ENCODE peak calls at places on chromosomes 1 and 21, in nine cellular contexts. E, C, I, Z, S, Q, W, V and R are unnamed samples.

GRCh38 chr1:240936911-240937668 is 325.1 kb upstream of the GREM2 start:
- DNase-seq in E (no peak), C (no peak), I (no peak), Z (no peak), S (no peak), Q (no peak), W (no peak), V (no peak), R (no peak)

GRCh38 chr1:8078176-8078671 is 52.1 kb upstream of the ERRFI1 start:
- DNase-seq in E (peak; percentile 77), C (peak; percentile 67), I (no peak), Z (peak; percentile 92), S (peak; percentile 71), Q (no peak), W (no peak), V (peak; percentile 86), R (peak; percentile 78)

GRCh38 chr21:32332463-32332951 is 33.9 kb downstream of the MRAP start:
- DNase-seq in E (no peak), C (no peak), I (no peak), Z (no peak), S (no peak), Q (peak; percentile 8), W (no peak), V (no peak), R (no peak)

GRCh38 chr1:45304311-45305081 is 22.2 kb upstream of the HPDL start:
- DNase-seq in E (no peak), C (no peak), I (no peak), Z (no peak), S (no peak), Q (peak; percentile 70), W (no peak), V (peak; percentile 20), R (no peak)

GRCh38 chr1:100861379-100861778 is 33.3 kb downstream of the EXTL2 start:
- DNase-seq in E (no peak), C (peak; percentile 81), I (no peak), Z (no peak), S (peak; percentile 72), Q (no peak), W (no peak), V (no peak), R (no peak)

GRCh38 chr1:3460653-3461237 is 6.3 kb downstream of the ARHGEF16 start:
- DNase-seq in E (peak; percentile 54), C (peak; percentile 12), I (no peak), Z (peak; percentile 28), S (peak; percentile 38), Q (no peak), W (no peak), V (peak; percentile 44), R (no peak)

GRCh38 chr1:20792177-20792576 is 5.1 kb upstream of the HP1BP3 start:
- DNase-seq in E (peak; percentile 43), C (peak; percentile 93), I (no peak), Z (peak; percentile 91), S (peak; percentile 89), Q (no peak), W (no peak), V (no peak), R (peak; percentile 74)

GRCh38 chr1:19450811-19451564 is 34.4 kb downstream of the CAPZB start:
- DNase-seq in E (peak; percentile 92), C (peak; percentile 92), I (no peak), Z (peak; percentile 99), S (peak; percentile 96), Q (no peak), W (no peak), V (peak; percentile 94), R (peak; percentile 95)

GRCh38 chr1:41804176-41804575 is 114.5 kb downstream of the HIVEP3 start:
- DNase-seq in E (no peak), C (no peak), I (no peak), Z (no peak), S (no peak), Q (peak; percentile 65), W (no peak), V (no peak), R (no peak)

GRCh38 chr1:229091721-229092136 is 179.2 kb upstream of the RAB4A start:
- DNase-seq in E (no peak), C (no peak), I (no peak), Z (no peak), S (no peak), Q (no peak), W (no peak), V (no peak), R (no peak)

GRCh38 chr1:211920141-211920572 is 89.6 kb upstream of the LPGAT1 start:
- DNase-seq in E (peak; percentile 82), C (peak; percentile 94), I (no peak), Z (peak; percentile 77), S (peak; percentile 80), Q (no peak), W (no peak), V (peak; percentile 70), R (no peak)

GRCh38 chr1:4003846-4004505 is 103.9 kb upstream of the C1orf174 start:
- DNase-seq in E (no peak), C (no peak), I (no peak), Z (no peak), S (no peak), Q (no peak), W (no peak), V (no peak), R (no peak)

DNA sequence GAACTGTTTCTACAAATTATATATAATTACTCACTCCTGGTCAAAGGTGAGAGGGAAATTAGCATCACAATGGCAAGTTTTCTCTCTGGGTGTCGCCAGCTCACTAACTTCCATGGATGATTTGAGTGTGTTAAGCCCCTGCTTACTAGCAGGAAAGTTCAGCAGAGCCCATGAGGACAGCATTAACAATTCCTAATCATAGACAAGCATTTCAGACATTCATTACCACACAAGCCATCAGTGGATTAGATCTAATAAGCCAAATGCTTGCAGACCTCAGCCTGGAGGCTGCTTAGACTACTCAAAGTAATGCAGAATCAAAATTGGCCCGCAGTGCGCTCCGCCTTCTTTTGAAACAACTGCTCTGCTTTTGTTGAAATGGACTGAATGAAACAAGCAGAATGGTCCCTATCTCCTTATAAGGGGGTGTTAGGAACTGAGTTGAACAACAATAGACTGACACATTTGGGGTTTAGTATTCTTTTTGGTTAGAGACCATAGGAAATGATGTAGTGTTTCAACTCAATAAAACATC is 54.4 kb downstream of the GORAB start:
- DNase-seq in E (no peak), C (peak; percentile 58), I (no peak), Z (peak; percentile 59), S (peak; percentile 20), Q (no peak), W (no peak), V (no peak), R (peak; percentile 43)
- TF ChIP-seq CTCF in E (no peak), C (no peak), I (no peak), Z (no peak), S (no peak), Q (no peak), W (no peak), V (no peak), R (no peak)

DNA sequence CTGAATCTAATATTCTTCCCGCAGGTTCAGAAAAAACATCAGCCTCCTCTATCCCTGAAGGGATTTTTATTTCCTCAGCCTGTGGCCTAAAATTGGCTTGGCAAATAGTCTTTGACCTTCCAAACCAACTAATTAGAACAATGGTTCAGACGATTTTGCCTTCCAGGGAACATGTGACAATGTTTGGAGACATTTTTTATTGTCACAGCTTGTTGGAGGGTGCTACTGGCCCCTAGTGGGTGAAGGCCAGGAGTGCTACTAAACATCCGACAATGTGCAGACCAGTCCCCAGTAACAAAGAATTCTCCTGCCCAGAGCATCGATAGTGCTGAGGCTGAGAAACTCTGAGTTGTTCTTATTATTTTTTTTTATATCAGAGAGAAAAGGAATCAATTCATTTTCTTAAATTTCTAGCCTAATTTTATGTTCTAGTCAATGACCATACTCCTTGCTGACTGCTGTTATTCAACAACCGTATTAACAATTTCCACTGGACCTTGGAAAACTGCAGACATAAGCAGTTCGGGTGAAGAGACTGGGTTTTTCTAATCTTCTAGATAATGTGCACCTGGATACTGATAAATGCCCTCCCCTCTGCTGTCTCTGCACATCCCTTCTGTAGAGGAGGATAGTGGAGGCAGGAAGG is 280.7 kb downstream of the LMX1A start:
- DNase-seq in E (peak; percentile 16), C (peak; percentile 39), I (peak; percentile 18), Z (no peak), S (peak; percentile 25), Q (peak; percentile 33), W (no peak), V (peak; percentile 59), R (peak; percentile 49)
- TF ChIP-seq CTCF in E (peak; percentile 82), C (peak; percentile 59), I (peak; percentile 76), Z (peak; percentile 55), S (peak; percentile 78), Q (peak; percentile 43), W (peak; percentile 36), V (peak; percentile 87), R (peak; percentile 83)

GRCh38 chr1:12229386-12229834 is 420 bp upstream of the VPS13D start:
- DNase-seq in E (no peak), C (no peak), I (no peak), Z (no peak), S (no peak), Q (no peak), W (no peak), V (no peak), R (no peak)
- TF ChIP-seq CTCF in E (no peak), C (no peak), I (no peak), Z (no peak), S (no peak), Q (no peak), W (no peak), V (no peak), R (no peak)

GRCh38 chr1:10693152-10693496 is 103.3 kb downstream of the CASZ1 start:
- DNase-seq in E (no peak), C (no peak), I (no peak), Z (no peak), S (no peak), Q (no peak), W (no peak), V (peak; percentile 12), R (no peak)

GRCh38 chr1:10691740-10692125 is 104.7 kb downstream of the CASZ1 start:
- DNase-seq in E (no peak), C (no peak), I (no peak), Z (no peak), S (no peak), Q (peak; percentile 51), W (no peak), V (no peak), R (peak; percentile 13)

GRCh38 chr1:10691075-10691739 is 105.2 kb downstream of the CASZ1 start:
- DNase-seq in E (no peak), C (no peak), I (no peak), Z (no peak), S (no peak), Q (no peak), W (no peak), V (no peak), R (no peak)

GRCh38 chr1:10693497-10694273 is 102.8 kb downstream of the CASZ1 start:
- DNase-seq in E (no peak), C (peak; percentile 13), I (no peak), Z (no peak), S (peak; percentile 30), Q (peak; percentile 53), W (peak; percentile 68), V (peak; percentile 22), R (no peak)

DNA sequence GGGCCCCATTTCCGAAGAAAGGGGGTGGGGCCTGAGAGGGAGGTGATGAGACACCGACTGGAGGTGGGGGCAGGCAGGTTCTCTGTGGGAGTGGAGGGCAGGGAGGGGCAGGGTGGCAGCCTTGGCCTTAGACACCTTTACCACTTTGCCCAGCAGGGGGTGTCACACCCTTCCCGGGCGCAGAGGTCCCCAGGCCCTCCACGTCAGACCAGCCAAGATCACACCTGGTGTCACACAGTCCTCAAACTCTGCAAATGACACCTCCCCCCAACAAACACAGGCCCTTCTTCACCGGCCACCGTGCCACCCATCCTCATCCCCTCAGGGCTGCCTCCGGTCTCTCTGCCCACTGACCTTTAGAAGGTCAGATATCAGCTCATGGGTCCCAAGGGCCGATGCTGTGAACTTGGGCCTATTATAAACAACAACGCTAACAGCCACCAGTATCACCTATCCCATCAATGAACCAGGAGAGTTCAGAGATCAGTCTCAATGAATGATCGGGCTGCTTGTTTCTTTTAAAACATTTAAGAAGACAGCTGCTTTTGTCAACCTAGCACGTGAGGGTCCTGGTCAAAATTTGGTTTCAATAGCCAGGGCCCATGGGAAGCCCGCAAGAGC is 103.9 kb downstream of the CASZ1 start:
- DNase-seq in E (no peak), C (no peak), I (no peak), Z (no peak), S (no peak), Q (peak; percentile 84), W (peak; percentile 79), V (peak; percentile 66), R (no peak)
- TF ChIP-seq CTCF in E (peak; percentile 34), C (no peak), I (peak; percentile 57), Z (peak; percentile 7), S (peak; percentile 7), Q (peak; percentile 80), W (peak; percentile 46), V (peak; percentile 73), R (peak; percentile 64)